ENCODE peak calls at places on chromosomes 7 and 10, in four cellular contexts. One of them, this sample, is unnamed. For H3K4me1, the result is how much of the 10 kb centered on the place peaks cover.

GRCh38 chr7:95527033-95527775 is 41.5 kb downstream of the ASB4 start:
- DNase-seq in CD8-positive, alpha-beta memory T cell: no peak
- DNase-seq in Caco-2: peak
- DNase-seq in neuronal stem cell: peak
- DNase-seq in this sample: peak

GRCh38 chr7:28953628-28954027 is 4.5 kb downstream of the TRIL start:
- DNase-seq in CD8-positive, alpha-beta memory T cell: no peak
- DNase-seq in Caco-2: no peak
- DNase-seq in neuronal stem cell: no peak
- DNase-seq in this sample: no peak

GRCh38 chr10:78286186-78286585 is 252.5 kb downstream of the RPS24 start:
- DNase-seq in CD8-positive, alpha-beta memory T cell: no peak
- DNase-seq in Caco-2: no peak
- DNase-seq in neuronal stem cell: no peak
- DNase-seq in this sample: peak

GRCh38 chr10:42973870-42974692 is 102.8 kb upstream of the RET start:
- DNase-seq in CD8-positive, alpha-beta memory T cell: no peak
- DNase-seq in Caco-2: peak
- DNase-seq in neuronal stem cell: no peak
- DNase-seq in this sample: no peak

GRCh38 chr7:130996841-130997231 is 262.8 kb upstream of the KLF14 start:
- DNase-seq in CD8-positive, alpha-beta memory T cell: no peak
- DNase-seq in Caco-2: peak
- DNase-seq in neuronal stem cell: no peak
- DNase-seq in this sample: peak

GRCh38 chr10:100509241-100509640 is 10.4 kb downstream of the SEC31B start:
- DNase-seq in CD8-positive, alpha-beta memory T cell: no peak
- DNase-seq in Caco-2: no peak
- DNase-seq in neuronal stem cell: no peak
- DNase-seq in this sample: no peak

GRCh38 chr10:35498693-35499092 is 106.4 kb upstream of the GJD4 start:
- DNase-seq in CD8-positive, alpha-beta memory T cell: no peak
- DNase-seq in Caco-2: no peak
- DNase-seq in neuronal stem cell: no peak
- DNase-seq in this sample: no peak

GRCh38 chr7:71974611-71975010 is 437.5 kb downstream of the CALN1 start:
- DNase-seq in CD8-positive, alpha-beta memory T cell: no peak
- DNase-seq in Caco-2: no peak
- DNase-seq in neuronal stem cell: no peak
- DNase-seq in this sample: no peak

GRCh38 chr10:29648983-29649268 is 14.2 kb upstream of the SVIL start:
- DNase-seq in CD8-positive, alpha-beta memory T cell: no peak
- DNase-seq in Caco-2: no peak
- DNase-seq in neuronal stem cell: no peak
- DNase-seq in this sample: no peak

GRCh38 chr7:106462914-106463482 is 178.2 kb upstream of the NAMPT start:
- DNase-seq in CD8-positive, alpha-beta memory T cell: no peak
- DNase-seq in Caco-2: no peak
- DNase-seq in neuronal stem cell: peak
- DNase-seq in this sample: no peak

GRCh38 chr7:15461576-15461975 is 100.2 kb downstream of the AGMO start:
- DNase-seq in CD8-positive, alpha-beta memory T cell: no peak
- DNase-seq in Caco-2: no peak
- DNase-seq in neuronal stem cell: no peak
- DNase-seq in this sample: no peak

GRCh38 chr10:90193240-90193985 is 492.0 kb downstream of the KIF20B start:
- DNase-seq in CD8-positive, alpha-beta memory T cell: no peak
- DNase-seq in Caco-2: no peak
- DNase-seq in neuronal stem cell: no peak
- DNase-seq in this sample: no peak

GRCh38 chr7:42972703-42973500 is 40.7 kb downstream of the MRPL32 start:
- DNase-seq in CD8-positive, alpha-beta memory T cell: no peak
- DNase-seq in Caco-2: no peak
- DNase-seq in neuronal stem cell: no peak
- DNase-seq in this sample: no peak

GRCh38 chr7:16431646-16432424 is 10.5 kb upstream of the CRPPA start:
- DNase-seq in CD8-positive, alpha-beta memory T cell: no peak
- DNase-seq in Caco-2: peak
- DNase-seq in neuronal stem cell: no peak
- DNase-seq in this sample: peak

GRCh38 chr7:38318803-38319416 is 45.5 kb upstream of the TARP start:
- DNase-seq in CD8-positive, alpha-beta memory T cell: no peak
- DNase-seq in Caco-2: peak
- DNase-seq in neuronal stem cell: peak
- DNase-seq in this sample: peak

GRCh38 chr10:131453772-131454634 is 142.5 kb upstream of the TCERG1L start:
- DNase-seq in CD8-positive, alpha-beta memory T cell: peak
- DNase-seq in Caco-2: no peak
- DNase-seq in neuronal stem cell: peak
- DNase-seq in this sample: peak

GRCh38 chr10:4812952-4813351 is 13.1 kb upstream of the AKR1E2 start:
- DNase-seq in CD8-positive, alpha-beta memory T cell: no peak
- DNase-seq in Caco-2: no peak
- DNase-seq in neuronal stem cell: no peak
- DNase-seq in this sample: no peak

GRCh38 chr10:135601-136464 is 578 bp downstream of the ZMYND11 start:
- DNase-seq in CD8-positive, alpha-beta memory T cell: peak
- DNase-seq in Caco-2: peak
- DNase-seq in neuronal stem cell: peak
- DNase-seq in this sample: peak

GRCh38 chr10:103645141-103646054 is 151.9 kb downstream of the NEURL1 start:
- DNase-seq in CD8-positive, alpha-beta memory T cell: no peak
- DNase-seq in Caco-2: peak
- DNase-seq in neuronal stem cell: no peak
- DNase-seq in this sample: no peak

GRCh38 chr10:34288634-34289033 is 526.5 kb downstream of the PARD3 start:
- DNase-seq in CD8-positive, alpha-beta memory T cell: no peak
- DNase-seq in Caco-2: no peak
- DNase-seq in neuronal stem cell: no peak
- DNase-seq in this sample: no peak

GRCh38 chr10:64215088-64215487 is 693.9 kb downstream of the REEP3 start:
- DNase-seq in CD8-positive, alpha-beta memory T cell: no peak
- DNase-seq in Caco-2: no peak
- DNase-seq in neuronal stem cell: no peak
- DNase-seq in this sample: no peak

DNA sequence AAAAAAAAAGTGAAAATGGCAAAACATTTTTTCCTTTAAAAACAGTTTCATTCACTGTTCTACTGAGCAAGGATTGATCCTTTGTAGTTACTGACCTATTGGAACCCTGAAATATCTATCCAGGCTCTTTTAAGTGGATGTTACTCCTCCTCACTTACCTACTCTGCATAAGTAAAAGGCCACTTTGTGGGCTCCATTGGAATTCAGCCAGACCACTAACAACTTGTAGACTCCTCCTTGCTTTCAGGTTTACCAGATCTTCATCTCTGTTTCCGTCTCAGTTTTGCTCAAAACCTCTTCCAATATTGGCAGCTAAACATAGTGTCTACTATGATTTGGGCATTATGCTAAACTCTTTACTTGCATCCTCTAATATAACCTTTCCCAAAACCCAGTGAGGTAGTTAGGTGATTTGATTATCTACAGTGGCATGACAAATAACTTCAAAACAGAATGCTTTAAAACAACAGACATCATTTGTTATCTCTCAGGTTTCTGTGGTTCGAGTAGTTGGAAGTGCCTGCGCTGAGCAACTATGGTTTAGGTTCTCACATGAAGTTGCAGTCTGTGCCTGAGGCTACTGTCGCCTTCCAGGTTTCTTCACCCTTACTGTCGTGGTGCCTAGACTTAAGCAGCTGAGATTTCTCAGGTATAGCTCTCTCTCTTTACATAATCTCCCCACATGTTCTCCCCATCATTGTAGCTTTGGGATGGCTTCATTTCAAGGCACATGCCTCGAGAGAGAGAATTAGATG is 698.2 kb downstream of the REEP3 start:
- DNase-seq in CD8-positive, alpha-beta memory T cell: no peak
- DNase-seq in Caco-2: no peak
- DNase-seq in neuronal stem cell: no peak
- DNase-seq in this sample: no peak
- H3K4me1 ChIP-seq in CD8-positive, alpha-beta memory T cell: under half
- H3K4me1 ChIP-seq in Caco-2: under half
- H3K4me1 ChIP-seq in neuronal stem cell: under half
- H3K4me1 ChIP-seq in this sample: under half

GRCh38 chr10:121975295-121976086 is 474 bp upstream of the NSMCE4A start:
- DNase-seq in CD8-positive, alpha-beta memory T cell: no peak
- DNase-seq in Caco-2: no peak
- DNase-seq in neuronal stem cell: no peak
- DNase-seq in this sample: no peak
- H3K4me3 ChIP-seq in CD8-positive, alpha-beta memory T cell: peak
- H3K4me3 ChIP-seq in Caco-2: peak
- H3K4me3 ChIP-seq in neuronal stem cell: peak
- H3K4me3 ChIP-seq in this sample: peak

DNA sequence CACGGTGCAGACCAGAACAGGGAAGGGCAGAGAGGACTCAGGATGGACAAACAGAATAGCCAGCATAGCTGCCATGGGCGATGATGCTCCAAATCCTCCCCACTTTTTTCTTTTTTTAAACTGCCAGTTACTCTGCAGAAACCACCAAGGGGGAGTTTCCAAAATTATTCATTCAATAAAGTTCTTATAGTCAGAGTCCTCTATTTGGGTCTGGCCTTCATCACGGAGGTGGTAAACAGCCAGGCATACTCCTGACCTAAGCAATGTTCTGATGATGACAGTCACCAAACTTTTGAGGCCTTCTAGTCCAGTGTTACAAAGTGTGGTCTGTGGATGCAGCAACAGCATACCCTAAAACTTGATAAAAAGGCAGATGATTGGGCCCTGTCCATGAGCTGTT is 12.3 kb downstream of the RAPGEF5 start:
- DNase-seq in CD8-positive, alpha-beta memory T cell: no peak
- DNase-seq in Caco-2: no peak
- DNase-seq in neuronal stem cell: no peak
- DNase-seq in this sample: no peak
- H3K4me1 ChIP-seq in CD8-positive, alpha-beta memory T cell: under half
- H3K4me1 ChIP-seq in Caco-2: under half
- H3K4me1 ChIP-seq in neuronal stem cell: under half
- H3K4me1 ChIP-seq in this sample: under half

DNA sequence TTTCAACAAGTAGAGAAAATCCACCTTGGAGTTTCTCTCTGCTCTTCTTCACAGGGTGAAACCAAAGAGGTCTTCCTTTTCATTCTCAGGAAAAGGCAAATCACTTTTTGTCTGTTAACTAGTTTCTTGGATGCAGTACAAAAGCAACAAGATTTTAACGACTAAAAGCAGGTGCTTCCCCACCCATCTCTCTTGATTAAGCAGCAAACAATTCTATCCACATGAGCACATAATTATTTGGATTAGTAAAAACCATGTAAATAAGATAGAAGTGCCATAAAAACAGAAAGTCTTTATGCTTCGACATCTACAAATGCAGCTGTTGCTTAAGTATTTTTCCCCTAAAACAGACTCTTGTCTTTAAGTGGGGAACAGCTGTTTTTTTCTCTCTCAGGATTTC is 37.4 kb downstream of the USP54 start:
- DNase-seq in CD8-positive, alpha-beta memory T cell: no peak
- DNase-seq in Caco-2: no peak
- DNase-seq in neuronal stem cell: no peak
- DNase-seq in this sample: no peak
- H3K4me3 ChIP-seq in CD8-positive, alpha-beta memory T cell: no peak
- H3K4me3 ChIP-seq in Caco-2: no peak
- H3K4me3 ChIP-seq in neuronal stem cell: no peak
- H3K4me3 ChIP-seq in this sample: no peak

GRCh38 chr10:44973323-44974081 is 5.1 kb downstream of the DEPP1 start:
- DNase-seq in CD8-positive, alpha-beta memory T cell: no peak
- DNase-seq in Caco-2: no peak
- DNase-seq in neuronal stem cell: no peak
- DNase-seq in this sample: peak

GRCh38 chr10:44970812-44971395 is 7.7 kb downstream of the DEPP1 start:
- DNase-seq in CD8-positive, alpha-beta memory T cell: no peak
- DNase-seq in Caco-2: no peak
- DNase-seq in neuronal stem cell: no peak
- DNase-seq in this sample: no peak

GRCh38 chr10:44972874-44973306 is 5.7 kb downstream of the DEPP1 start:
- DNase-seq in CD8-positive, alpha-beta memory T cell: no peak
- DNase-seq in Caco-2: no peak
- DNase-seq in neuronal stem cell: no peak
- DNase-seq in this sample: no peak

GRCh38 chr10:44971419-44971818 is 7.2 kb downstream of the DEPP1 start:
- DNase-seq in CD8-positive, alpha-beta memory T cell: no peak
- DNase-seq in Caco-2: no peak
- DNase-seq in neuronal stem cell: no peak
- DNase-seq in this sample: no peak

GRCh38 chr10:44971935-44972792 is 6.4 kb downstream of the DEPP1 start:
- DNase-seq in CD8-positive, alpha-beta memory T cell: no peak
- DNase-seq in Caco-2: no peak
- DNase-seq in neuronal stem cell: no peak
- DNase-seq in this sample: no peak
- H3K4me1 ChIP-seq in CD8-positive, alpha-beta memory T cell: under half
- H3K4me1 ChIP-seq in Caco-2: under half
- H3K4me1 ChIP-seq in neuronal stem cell: under half
- H3K4me1 ChIP-seq in this sample: under half

GRCh38 chr10:24528960-24529359 is 194.7 kb downstream of the ARHGAP21 start:
- DNase-seq in CD8-positive, alpha-beta memory T cell: no peak
- DNase-seq in Caco-2: no peak
- DNase-seq in neuronal stem cell: no peak
- DNase-seq in this sample: no peak

GRCh38 chr10:24519950-24520349 is 203.7 kb downstream of the ARHGAP21 start:
- DNase-seq in CD8-positive, alpha-beta memory T cell: no peak
- DNase-seq in Caco-2: no peak
- DNase-seq in neuronal stem cell: no peak
- DNase-seq in this sample: no peak

GRCh38 chr10:24518981-24519597 is 204.6 kb downstream of the ARHGAP21 start:
- DNase-seq in CD8-positive, alpha-beta memory T cell: peak
- DNase-seq in Caco-2: peak
- DNase-seq in neuronal stem cell: peak
- DNase-seq in this sample: peak

GRCh38 chr10:24526085-24526649 is 197.5 kb downstream of the ARHGAP21 start:
- DNase-seq in CD8-positive, alpha-beta memory T cell: no peak
- DNase-seq in Caco-2: no peak
- DNase-seq in neuronal stem cell: no peak
- DNase-seq in this sample: no peak

DNA sequence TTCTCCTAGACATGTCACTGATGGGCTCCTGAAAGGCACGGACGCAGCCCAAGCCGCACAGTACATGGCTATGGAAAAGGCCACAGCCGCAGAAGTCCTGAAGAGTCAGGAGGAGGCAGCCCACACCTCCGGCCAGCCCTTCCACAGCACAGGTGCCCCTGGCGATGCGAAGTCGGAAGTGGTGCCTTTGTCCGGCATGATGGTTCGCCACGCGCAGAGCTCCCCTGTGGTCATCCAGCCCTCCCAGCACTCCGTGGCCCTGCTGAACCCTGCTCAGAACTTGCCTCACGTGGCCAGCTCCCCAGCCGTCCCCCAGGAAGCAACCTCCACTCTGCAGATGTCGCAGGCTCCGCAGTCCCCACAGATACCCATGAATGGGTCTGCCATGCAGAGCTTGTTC is 199.4 kb downstream of the ARHGAP21 start:
- DNase-seq in CD8-positive, alpha-beta memory T cell: no peak
- DNase-seq in Caco-2: no peak
- DNase-seq in neuronal stem cell: no peak
- DNase-seq in this sample: no peak
- H3K4me3 ChIP-seq in CD8-positive, alpha-beta memory T cell: no peak
- H3K4me3 ChIP-seq in Caco-2: no peak
- H3K4me3 ChIP-seq in neuronal stem cell: no peak
- H3K4me3 ChIP-seq in this sample: no peak

This sample was measured in HAP-1.